ENCODE peak calls at places on chromosomes 3 and 15, in eight cellular contexts. S is heart right ventricle; G is HL-60; A is dorsolateral prefrontal cortex; B is cardiac muscle cell; W is CD4-positive, CD25-positive, alpha-beta regulatory T cell; T is pancreas; J is right cardiac atrium. D is an unnamed sample.
A peak's percentile ranks its signal among the peaks of the same experiment; 100 is the strongest.

GRCh38 chr3:12503126-12503952 is 19.1 kb downstream of the TSEN2 start:
- DNase-seq in S (no peak), G (peak; percentile 73), A (no peak), B (no peak), W (no peak), T (no peak), J (peak; percentile 51), D (no peak)

GRCh38 chr3:29582310-29582709 is 301.4 kb downstream of the RBMS3 start:
- DNase-seq in S (no peak), G (no peak), A (no peak), B (no peak), W (no peak), T (no peak), J (peak; percentile 48), D (no peak)

GRCh38 chr15:73894133-73894814 is 20.9 kb downstream of the TBC1D21 start:
- DNase-seq in S (no peak), G (no peak), A (no peak), B (no peak), W (no peak), T (no peak), J (no peak), D (no peak)

GRCh38 chr3:170864525-170865208 is 5.3 kb downstream of the RPL22L1 start:
- DNase-seq in S (no peak), G (no peak), A (no peak), B (no peak), W (no peak), T (no peak), J (no peak), D (no peak)

GRCh38 chr3:27542469-27542868 is 58.3 kb upstream of the SLC4A7 start:
- DNase-seq in S (no peak), G (no peak), A (no peak), B (no peak), W (no peak), T (no peak), J (no peak), D (no peak)

GRCh38 chr15:100001405-100001804 is 268.2 kb upstream of the LYSMD4 start:
- DNase-seq in S (no peak), G (no peak), A (no peak), B (no peak), W (no peak), T (no peak), J (no peak), D (no peak)

GRCh38 chr15:45112592-45113379 is 1.2 kb downstream of the DUOX2 start:
- DNase-seq in S (no peak), G (no peak), A (no peak), B (peak; percentile 28), W (no peak), T (no peak), J (peak; percentile 45), D (peak; percentile 83)

GRCh38 chr3:14494279-14494972 is 45.7 kb downstream of the GRIP2 start:
- DNase-seq in S (no peak), G (no peak), A (no peak), B (no peak), W (no peak), T (no peak), J (no peak), D (no peak)

GRCh38 chr3:152047465-152047864 is 174.0 kb downstream of the SUCNR1 start:
- DNase-seq in S (no peak), G (no peak), A (no peak), B (no peak), W (no peak), T (no peak), J (no peak), D (no peak)

GRCh38 chr3:15387171-15387581 is 40.2 kb downstream of the METTL6 start:
- DNase-seq in S (peak; percentile 29), G (no peak), A (no peak), B (no peak), W (no peak), T (no peak), J (no peak), D (no peak)

GRCh38 chr15:62868507-62868906 is 174.0 kb upstream of the TPM1 start:
- DNase-seq in S (no peak), G (no peak), A (no peak), B (no peak), W (no peak), T (no peak), J (no peak), D (no peak)

GRCh38 chr15:29548006-29548405 is 274.3 kb downstream of the TJP1 start:
- DNase-seq in S (no peak), G (no peak), A (no peak), B (no peak), W (no peak), T (no peak), J (no peak), D (no peak)

GRCh38 chr3:165225604-165226003 is 29.4 kb upstream of the SLITRK3 start:
- DNase-seq in S (no peak), G (no peak), A (no peak), B (no peak), W (no peak), T (no peak), J (no peak), D (no peak)

DNA sequence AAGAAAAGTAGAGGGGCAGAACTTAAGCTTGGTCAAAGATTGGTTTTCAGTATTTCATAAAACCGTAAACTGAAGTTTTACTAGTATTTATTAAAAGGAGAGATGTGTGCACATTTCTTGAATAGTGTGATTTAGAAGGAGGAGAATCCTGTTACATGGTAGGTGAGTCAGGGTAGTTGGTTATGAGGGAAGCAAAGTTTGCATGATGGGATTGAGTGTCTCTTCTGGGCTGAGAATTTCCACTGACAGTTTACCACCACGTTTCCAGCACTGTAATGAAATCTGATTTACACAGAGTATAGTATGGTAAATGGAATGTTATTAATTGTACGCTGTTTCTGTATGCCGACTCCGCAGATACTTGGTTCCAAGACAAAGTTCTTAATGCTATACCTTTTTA is 1.6 kb downstream of the NECTIN3 start:
- DNase-seq in S (no peak), G (no peak), A (no peak), B (peak; percentile 26), W (no peak), T (no peak), J (no peak), D (no peak)
- H3K4me3 ChIP-seq in S (peak overlapping the region; percentile 87), G (no peak overlapping the region), A (peak overlapping the region; percentile 89), B (peak overlapping the region; percentile 69), W (peak overlapping the region; percentile 49), T (no peak overlapping the region), J (peak overlapping the region; percentile 94), D (peak overlapping the region; percentile 84)

GRCh38 chr3:184262927-184263179 is 1.5 kb upstream of the CAMK2N2 start:
- DNase-seq in S (no peak), G (no peak), A (no peak), B (no peak), W (no peak), T (no peak), J (no peak), D (no peak)

GRCh38 chr3:184259878-184260570 is 1.3 kb downstream of the CAMK2N2 start:
- DNase-seq in S (peak; percentile 33), G (no peak), A (no peak), B (peak; percentile 79), W (peak; percentile 37), T (peak; percentile 51), J (peak; percentile 70), D (peak; percentile 96)

GRCh38 chr3:184261270-184262165 is at the start of gene CAMK2N2:
- DNase-seq in S (peak; percentile 22), G (peak; percentile 21), A (peak; percentile 65), B (peak; percentile 62), W (no peak), T (peak; percentile 98), J (peak; percentile 81), D (peak; percentile 98)

GRCh38 chr3:184260571-184261269 is 633 bp downstream of the CAMK2N2 start:
- DNase-seq in S (no peak), G (no peak), A (no peak), B (no peak), W (no peak), T (peak; percentile 42), J (no peak), D (peak; percentile 82)

DNA sequence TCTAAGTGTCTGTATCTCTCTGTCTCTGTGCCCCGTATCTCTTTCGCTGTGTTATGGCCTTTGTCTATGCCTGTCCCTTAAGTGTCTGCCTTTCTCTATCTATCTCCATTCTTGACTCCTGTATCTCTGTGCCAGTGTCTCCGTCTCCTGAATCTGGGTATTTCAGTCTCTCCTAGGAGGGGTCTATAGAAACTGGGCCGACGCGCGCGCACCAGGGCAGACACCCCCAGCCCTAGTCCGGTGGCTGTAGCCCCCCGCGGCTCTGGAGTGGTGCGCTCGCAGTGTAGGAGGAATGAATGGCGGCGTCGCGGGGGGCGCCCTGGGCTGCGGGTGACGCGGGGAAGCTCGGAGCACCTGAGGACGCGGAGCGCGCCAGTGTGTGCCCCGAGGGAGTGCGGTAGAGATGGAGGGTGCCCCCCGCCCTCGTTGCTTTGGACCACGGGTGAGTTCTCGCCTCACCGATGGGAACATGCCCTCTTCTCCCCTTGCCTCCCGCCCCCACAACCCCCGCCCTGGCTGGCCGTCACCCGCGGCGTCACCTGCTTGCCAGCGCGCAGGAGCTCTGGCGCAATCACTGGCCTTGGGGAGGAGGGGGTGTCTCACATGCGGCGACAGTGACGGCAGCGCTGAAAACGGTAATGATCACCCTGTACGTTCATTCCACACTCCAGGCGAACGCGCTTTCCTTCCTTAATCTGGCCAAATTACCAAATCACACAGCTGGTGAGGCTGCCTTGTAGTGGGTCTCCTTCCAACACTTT is 993 bp upstream of the CAMK2N2 start:
- DNase-seq in S (no peak), G (peak; percentile 25), A (no peak), B (no peak), W (no peak), T (peak; percentile 93), J (no peak), D (peak; percentile 83)
- H3K27me3 ChIP-seq in S (peaks cover 76% of the 10 kb centered on the region), G (peaks cover 23% of the 10 kb centered on the region), A (no peaks in the 10 kb centered on the region), B (peaks cover 86% of the 10 kb centered on the region), W (peaks cover 11% of the 10 kb centered on the region), T (no peaks in the 10 kb centered on the region), J (no peaks in the 10 kb centered on the region), D (peaks cover 54% of the 10 kb centered on the region)

GRCh38 chr3:42130329-42131070 is 39.3 kb downstream of the TRAK1 start:
- DNase-seq in S (no peak), G (no peak), A (no peak), B (no peak), W (no peak), T (peak; percentile 51), J (no peak), D (no peak)

GRCh38 chr3:42127226-42127625 is 36.1 kb downstream of the TRAK1 start:
- DNase-seq in S (no peak), G (no peak), A (no peak), B (no peak), W (no peak), T (no peak), J (no peak), D (no peak)

GRCh38 chr3:42129014-42129953 is 38.1 kb downstream of the TRAK1 start:
- DNase-seq in S (no peak), G (no peak), A (no peak), B (no peak), W (no peak), T (peak; percentile 66), J (no peak), D (no peak)

GRCh38 chr3:42130007-42130328 is 38.8 kb downstream of the TRAK1 start:
- DNase-seq in S (no peak), G (no peak), A (no peak), B (no peak), W (no peak), T (no peak), J (no peak), D (no peak)

GRCh38 chr3:42128526-42128925 is 37.4 kb downstream of the TRAK1 start:
- DNase-seq in S (no peak), G (no peak), A (no peak), B (no peak), W (no peak), T (no peak), J (no peak), D (no peak)
- H3K4me3 ChIP-seq in S (no peak overlapping the region), G (no peak overlapping the region), A (no peak overlapping the region), B (no peak overlapping the region), W (no peak overlapping the region), T (no peak overlapping the region), J (no peak overlapping the region), D (no peak overlapping the region)

GRCh38 chr15:37109952-37110630 is 9.7 kb upstream of the MEIS2 start:
- DNase-seq in S (peak; percentile 55), G (no peak), A (no peak), B (peak; percentile 83), W (no peak), T (no peak), J (peak; percentile 80), D (peak; percentile 68)
- H3K27me3 ChIP-seq in S (peaks cover 51% of the 10 kb centered on the region), G (peaks cover 76% of the 10 kb centered on the region), A (peaks cover 35% of the 10 kb centered on the region), B (no peaks in the 10 kb centered on the region), W (peaks cover 61% of the 10 kb centered on the region), T (no peaks in the 10 kb centered on the region), J (no peaks in the 10 kb centered on the region), D (peaks cover 80% of the 10 kb centered on the region)